ENCODE peak calls at places on chromosomes 13 and 19, in four cellular contexts. One of them, this sample, is unnamed.

GRCh38 chr13:45055198-45055901 is 65.0 kb upstream of the GTF2F2 start:
- DNase-seq in DMS153: no peak
- DNase-seq in adrenal gland: no peak
- DNase-seq in NCI-H524 treated with DMSO at 0.1 percent for 48 hours: no peak
- DNase-seq in this sample: peak; percentile 93

GRCh38 chr13:57286511-57287098 is 119.6 kb downstream of the PRR20E start:
- DNase-seq in adrenal gland: no peak
- DNase-seq in DMS153: no peak
- DNase-seq in NCI-H524 treated with DMSO at 0.1 percent for 48 hours: no peak
- DNase-seq in this sample: no peak

GRCh38 chr19:14405758-14406644 is 13.1 kb downstream of the DDX39A start:
- DNase-seq in DMS153: peak; percentile 86
- DNase-seq in adrenal gland: peak; percentile 92
- DNase-seq in NCI-H524 treated with DMSO at 0.1 percent for 48 hours: peak; percentile 12
- DNase-seq in this sample: peak; percentile 89

GRCh38 chr19:15042003-15042402 is 7.3 kb upstream of the CASP14 start:
- DNase-seq in adrenal gland: no peak
- DNase-seq in NCI-H524 treated with DMSO at 0.1 percent for 48 hours: no peak
- DNase-seq in DMS153: no peak
- DNase-seq in this sample: no peak

GRCh38 chr19:29587518-29587986 is 18.5 kb upstream of the POP4 start:
- DNase-seq in NCI-H524 treated with DMSO at 0.1 percent for 48 hours: no peak
- DNase-seq in adrenal gland: no peak
- DNase-seq in DMS153: no peak
- DNase-seq in this sample: peak; percentile 58

GRCh38 chr19:46068345-46069258 is 27.8 kb upstream of the IGFL4 start:
- DNase-seq in adrenal gland: peak; percentile 58
- DNase-seq in DMS153: no peak
- DNase-seq in NCI-H524 treated with DMSO at 0.1 percent for 48 hours: no peak
- DNase-seq in this sample: peak; percentile 94

GRCh38 chr13:107778094-107778493 is 437.2 kb downstream of the LIG4 start:
- DNase-seq in adrenal gland: no peak
- DNase-seq in NCI-H524 treated with DMSO at 0.1 percent for 48 hours: no peak
- DNase-seq in DMS153: no peak
- DNase-seq in this sample: no peak

GRCh38 chr13:71869274-71869673 is 2.3 kb upstream of the DACH1 start:
- DNase-seq in NCI-H524 treated with DMSO at 0.1 percent for 48 hours: no peak
- DNase-seq in DMS153: no peak
- DNase-seq in adrenal gland: no peak
- DNase-seq in this sample: no peak

GRCh38 chr19:29256516-29256915 is 43.6 kb upstream of the UQCRFS1 start:
- DNase-seq in adrenal gland: no peak
- DNase-seq in NCI-H524 treated with DMSO at 0.1 percent for 48 hours: no peak
- DNase-seq in DMS153: no peak
- DNase-seq in this sample: no peak

GRCh38 chr13:21395953-21396352 is 63.1 kb downstream of the ZDHHC20 start:
- DNase-seq in NCI-H524 treated with DMSO at 0.1 percent for 48 hours: no peak
- DNase-seq in DMS153: no peak
- DNase-seq in adrenal gland: no peak
- DNase-seq in this sample: no peak

GRCh38 chr19:29687244-29687896 is 22.1 kb downstream of the PLEKHF1 start:
- DNase-seq in adrenal gland: no peak
- DNase-seq in NCI-H524 treated with DMSO at 0.1 percent for 48 hours: no peak
- DNase-seq in DMS153: no peak
- DNase-seq in this sample: peak; percentile 55

GRCh38 chr13:39918837-39919236 is 263.4 kb downstream of the COG6 start:
- DNase-seq in DMS153: no peak
- DNase-seq in NCI-H524 treated with DMSO at 0.1 percent for 48 hours: no peak
- DNase-seq in adrenal gland: no peak
- DNase-seq in this sample: no peak

GRCh38 chr19:18112989-18113478 is 15.5 kb downstream of the MAST3 start:
- DNase-seq in DMS153: peak; percentile 58
- DNase-seq in adrenal gland: peak; percentile 91
- DNase-seq in NCI-H524 treated with DMSO at 0.1 percent for 48 hours: peak; percentile 17
- DNase-seq in this sample: peak; percentile 83

GRCh38 chr13:72004975-72005374 is 138.0 kb upstream of the DACH1 start:
- DNase-seq in NCI-H524 treated with DMSO at 0.1 percent for 48 hours: no peak
- DNase-seq in DMS153: no peak
- DNase-seq in adrenal gland: no peak
- DNase-seq in this sample: peak; percentile 71